ENCODE peak calls at places on chromosomes 16 and 17, in four cellular contexts. Z is hepatocyte, F is GM23248, P is K562. S is an unnamed sample.
A peak's percentile ranks its signal among the peaks of the same experiment; 100 is the strongest.

GRCh38 chr16:2967211-2967631 is 1.9 kb upstream of the PAQR4 start:
- DNase-seq in P (no peak), F (no peak), Z (no peak), S (no peak)

GRCh38 chr17:68318103-68318991 is 27.1 kb downstream of the ARSG start:
- DNase-seq in F (peak; percentile 90), P (no peak), Z (peak; percentile 47), S (peak; percentile 96)

GRCh38 chr17:77886387-77886728 is 72.1 kb upstream of the TNRC6C start:
- DNase-seq in F (no peak), P (peak; percentile 33), Z (no peak), S (no peak)

GRCh38 chr17:59357219-59357699 is 25.8 kb downstream of the YPEL2 start:
- DNase-seq in Z (no peak), F (peak; percentile 45), P (no peak), S (no peak)

GRCh38 chr16:23520500-23520899 is 10.2 kb upstream of the GGA2 start:
- DNase-seq in Z (no peak), P (no peak), F (no peak), S (no peak)

GRCh38 chr17:75876938-75877751 is 1.2 kb downstream of the TRIM47 start:
- DNase-seq in F (peak; percentile 94), P (no peak), Z (peak; percentile 89), S (peak; percentile 95)

GRCh38 chr17:75814900-75815373 is 29.3 kb downstream of the UNC13D start:
- DNase-seq in F (peak; percentile 81), Z (peak; percentile 20), P (no peak), S (peak; percentile 90)

GRCh38 chr17:45823598-45823997 is 21.1 kb upstream of the SPPL2C start:
- DNase-seq in F (no peak), P (no peak), Z (no peak), S (no peak)

GRCh38 chr17:67378444-67379250 is 1.6 kb downstream of the PITPNC1 start:
- DNase-seq in F (peak; percentile 87), P (peak; percentile 77), Z (peak; percentile 92), S (peak; percentile 94)

GRCh38 chr17:42312285-42313130 is 24.2 kb downstream of the STAT5A start:
- DNase-seq in Z (peak; percentile 93), P (peak; percentile 89), F (peak; percentile 87), S (no peak)

GRCh38 chr16:51144203-51144602 is 6.9 kb downstream of the SALL1 start:
- DNase-seq in F (no peak), Z (no peak), P (no peak), S (no peak)

GRCh38 chr16:35391328-35391727 is 1931.9 kb downstream of the TP53TG3F start:
- DNase-seq in F (peak; percentile 55), Z (no peak), P (no peak), S (peak; percentile 27)

GRCh38 chr16:2473425-2473926 is 1.5 kb upstream of the TBC1D24 start:
- DNase-seq in P (peak; percentile 81), Z (no peak), F (no peak), S (peak; percentile 26)

GRCh38 chr17:49290690-49291326 is 60.2 kb upstream of the PHOSPHO1 start:
- DNase-seq in F (peak; percentile 60), Z (peak; percentile 53), P (peak; percentile 51), S (peak; percentile 69)

GRCh38 chr16:797120-797420 is 3.5 kb downstream of the GNG13 start:
- DNase-seq in Z (no peak), P (peak; percentile 78), F (no peak), S (peak; percentile 49)

GRCh38 chr17:1018547-1018946 is 21.6 kb downstream of the TIMM22 start:
- DNase-seq in P (no peak), Z (no peak), F (no peak), S (no peak)

GRCh38 chr17:56842577-56842976 is 8.6 kb downstream of the DGKE start:
- DNase-seq in F (no peak), Z (no peak), P (no peak), S (no peak)

GRCh38 chr17:48542114-48542955 is 2.6 kb downstream of the HOXB2 start:
- DNase-seq in Z (no peak), F (peak; percentile 63), P (no peak), S (no peak)

GRCh38 chr17:49926886-49927285 is 42.1 kb upstream of the DLX4 start:
- DNase-seq in F (peak; percentile 88), Z (no peak), P (peak; percentile 76), S (no peak)

GRCh38 chr17:77313831-77314230 is 173.1 kb downstream of the SEC14L1 start:
- DNase-seq in F (no peak), Z (no peak), P (no peak), S (no peak)

GRCh38 chr17:41416478-41416877 is 7.9 kb downstream of the KRT37 start:
- DNase-seq in P (no peak), Z (no peak), F (no peak), S (no peak)

GRCh38 chr16:23534868-23535860 is 22.0 kb downstream of the EARS2 start:
- DNase-seq in P (no peak), F (peak; percentile 55), Z (no peak), S (no peak)

GRCh38 chr17:82974136-82974952 is 105.1 kb upstream of the METRNL start:
- DNase-seq in P (no peak), F (no peak), Z (no peak), S (no peak)

GRCh38 chr17:22278302-22279275 is 586.3 kb downstream of the KCNJ18 start:
- DNase-seq in Z (no peak), P (no peak), F (no peak), S (no peak)

GRCh38 chr17:63365366-63366237 is 80.5 kb downstream of the CYB561 start:
- DNase-seq in P (no peak), Z (no peak), F (peak; percentile 75), S (no peak)

GRCh38 chr16:77589071-77589755 is 133.1 kb upstream of the NUDT7 start:
- DNase-seq in P (no peak), F (no peak), Z (no peak), S (no peak)

GRCh38 chr16:55203570-55203969 is 120.4 kb upstream of the IRX6 start:
- DNase-seq in P (no peak), Z (no peak), F (no peak), S (no peak)

GRCh38 chr17:27485711-27486495 is 29.7 kb downstream of the KSR1 start:
- DNase-seq in Z (no peak), F (no peak), P (no peak), S (no peak)

DNA sequence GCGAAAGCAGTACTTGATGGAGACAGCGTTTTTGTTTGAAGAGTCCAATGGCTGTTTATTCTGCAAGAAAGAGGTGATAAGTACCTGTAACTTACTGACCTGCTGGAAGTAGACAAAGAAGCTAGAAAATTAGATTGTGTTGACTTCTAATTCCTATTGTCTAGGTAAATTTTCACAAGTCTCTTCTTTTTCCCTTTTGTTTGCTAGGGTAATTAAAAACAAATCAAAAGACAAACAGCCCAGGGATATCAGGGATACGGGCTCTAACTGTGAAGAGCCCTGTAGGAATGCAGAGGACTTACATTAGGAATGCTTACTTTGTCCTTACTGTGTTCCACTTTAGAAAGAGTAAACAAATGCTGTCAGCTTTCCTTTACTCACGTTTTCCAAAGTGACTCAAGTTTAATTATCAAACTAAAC is 7.0 kb downstream of the PSME3IP1 start:
- DNase-seq in Z (no peak), P (no peak), F (no peak), S (no peak)
- H3K4me3 ChIP-seq in Z (no peak overlapping the region), P (no peak overlapping the region), F (no peak overlapping the region), S (no peak overlapping the region)

DNA sequence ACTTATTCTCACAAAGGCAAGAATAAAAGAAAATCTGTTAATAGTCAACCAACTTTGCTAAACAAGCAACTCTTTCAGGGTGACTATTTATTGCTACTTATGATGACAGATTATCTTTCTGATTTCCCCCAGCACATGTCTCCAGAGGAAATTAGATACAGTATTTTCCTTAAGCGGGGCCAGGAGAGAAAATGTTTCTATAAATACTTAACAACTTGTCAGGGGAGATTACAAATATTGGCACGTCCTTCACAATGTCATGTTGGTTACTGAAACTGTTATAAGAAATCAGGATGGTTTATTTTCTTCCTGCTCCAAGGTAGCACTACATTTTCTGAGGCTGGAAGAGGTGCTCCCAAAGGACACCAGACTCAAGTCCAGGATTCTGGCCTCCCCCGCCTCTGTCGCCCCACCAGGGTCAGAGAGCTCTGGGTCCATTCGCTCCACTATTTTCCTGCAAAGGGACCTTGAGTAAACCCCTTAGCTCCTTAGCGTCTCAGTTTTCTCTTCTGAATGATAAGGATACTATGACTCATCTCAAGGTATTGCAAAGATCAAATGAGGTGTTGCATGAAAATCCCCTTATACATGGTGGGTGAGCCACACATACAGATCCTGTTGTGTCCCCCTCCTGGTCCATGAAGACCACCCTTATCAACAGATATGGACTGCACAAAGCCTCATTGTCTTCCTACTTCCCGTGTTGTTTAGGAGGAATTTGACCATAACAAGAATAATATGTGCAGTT is 205.1 kb upstream of the WSCD1 start:
- DNase-seq in P (no peak), F (no peak), Z (no peak), S (no peak)
- TF ChIP-seq EZH2 in P (no peak), F (no peak), Z (no peak), S (no peak)

DNA sequence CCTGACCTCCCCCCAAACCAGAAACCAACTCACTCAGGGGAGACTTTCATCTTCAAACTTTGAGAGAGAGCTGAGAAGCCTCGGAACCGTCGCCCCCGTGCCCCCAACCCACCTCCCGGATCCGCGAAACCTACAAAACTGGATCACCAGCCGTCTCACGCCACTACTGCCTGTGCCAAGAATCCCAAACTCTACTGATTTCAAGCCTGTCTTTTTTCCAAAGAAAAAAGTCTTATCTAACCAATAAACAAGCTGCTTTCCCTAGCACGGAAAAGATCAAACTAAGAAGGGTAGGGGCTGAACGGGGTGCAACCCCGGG is 2.0 kb downstream of the AXIN2 start:
- DNase-seq in Z (no peak), P (no peak), F (peak; percentile 40), S (no peak)
- H3K27ac ChIP-seq in Z (no peak overlapping the region), P (no peak overlapping the region), F (no peak overlapping the region), S (no peak overlapping the region)

GRCh38 chr17:17783121-17783824 is 53.5 kb downstream of the SREBF1 start:
- DNase-seq in F (peak; percentile 64), Z (peak; percentile 62), P (peak; percentile 67), S (peak; percentile 57)

GRCh38 chr17:17782425-17783120 is 54.2 kb downstream of the SREBF1 start:
- DNase-seq in Z (peak; percentile 54), F (peak; percentile 32), P (peak; percentile 46), S (peak; percentile 16)

GRCh38 chr17:17781591-17782424 is 55.0 kb downstream of the SREBF1 start:
- DNase-seq in Z (peak; percentile 83), F (peak; percentile 69), P (no peak), S (peak; percentile 45)

GRCh38 chr17:17779015-17779611 is 57.7 kb downstream of the SREBF1 start:
- DNase-seq in F (no peak), P (no peak), Z (no peak), S (no peak)

GRCh38 chr17:17780941-17781590 is 55.7 kb downstream of the SREBF1 start:
- DNase-seq in P (no peak), Z (peak; percentile 84), F (no peak), S (peak; percentile 39)
- H3K4me3 ChIP-seq in P (no peak overlapping the region), Z (peak overlapping the region; percentile 35), F (no peak overlapping the region), S (no peak overlapping the region)

S was measured in PC-3.